ENCODE peak calls at places on chromosomes 5 and 9, in five cellular contexts. T, G, O, Q and S are unnamed samples.

GRCh38 chr5:140116716-140117115 is 2.8 kb downstream of the PURA start:
- DNase-seq in G (no peak), T (peak), O (no peak), Q (no peak), S (no peak)

GRCh38 chr9:132193227-132194110 is 31.6 kb downstream of the NTNG2 start:
- DNase-seq in T (no peak), Q (no peak), O (no peak), G (no peak), S (no peak)

GRCh38 chr9:125462766-125463384 is 201.2 kb downstream of the GAPVD1 start:
- DNase-seq in Q (no peak), G (no peak), O (no peak), T (no peak), S (no peak)

GRCh38 chr5:85140471-85140870 is 755.8 kb upstream of the EDIL3 start:
- DNase-seq in Q (no peak), G (no peak), T (no peak), O (no peak), S (no peak)

GRCh38 chr9:96686638-96687335 is 31.7 kb upstream of the PRXL2C start:
- DNase-seq in Q (no peak), T (peak), G (no peak), O (peak), S (no peak)

GRCh38 chr5:138179277-138179857 is 455 bp downstream of the KIF20A start:
- DNase-seq in Q (peak), G (no peak), O (no peak), T (peak), S (peak)

GRCh38 chr5:132364319-132364718 is 5.2 kb upstream of the SLC22A5 start:
- DNase-seq in T (peak), G (no peak), O (peak), Q (no peak), S (no peak)

GRCh38 chr9:129619787-129620668 is 873 bp downstream of the C9orf50 start:
- DNase-seq in Q (no peak), G (no peak), O (no peak), T (peak), S (peak)

GRCh38 chr9:83432104-83432627 is 106.0 kb downstream of the FRMD3 start:
- DNase-seq in T (peak), G (no peak), O (no peak), Q (no peak), S (peak)

GRCh38 chr5:5939724-5940370 is 438.5 kb downstream of the MED10 start:
- DNase-seq in O (no peak), T (no peak), G (no peak), Q (no peak), S (no peak)

GRCh38 chr9:95511952-95512750 is 4.6 kb downstream of the PTCH1 start:
- DNase-seq in T (peak), O (no peak), G (no peak), Q (no peak), S (peak)

GRCh38 chr9:131578778-131579504 is 33.6 kb downstream of the PRRT1B start:
- DNase-seq in O (no peak), Q (no peak), G (no peak), T (no peak), S (no peak)

GRCh38 chr9:133683494-133684460 is 47.6 kb downstream of the DBH start:
- DNase-seq in G (no peak), O (peak), Q (no peak), T (peak), S (no peak)

GRCh38 chr9:33752130-33752637 is 43.2 kb upstream of the PRSS3 start:
- DNase-seq in T (no peak), O (no peak), Q (no peak), G (no peak), S (peak)

GRCh38 chr9:73806876-73807275 is 655.2 kb downstream of the ANXA1 start:
- DNase-seq in G (no peak), O (no peak), Q (no peak), T (no peak), S (no peak)

GRCh38 chr9:72150653-72151052 is 1.4 kb downstream of the GDA start:
- DNase-seq in T (no peak), Q (no peak), G (no peak), O (no peak), S (no peak)

GRCh38 chr5:140041099-140041491 is 2.0 kb downstream of the NRG2 start:
- DNase-seq in Q (no peak), G (no peak), O (no peak), T (no peak), S (no peak)

GRCh38 chr5:122774861-122775712 is at the start of gene SNX2:
- DNase-seq in Q (peak), T (peak), G (peak), O (peak), S (peak)

GRCh38 chr9:104110509-104110908 is 16.4 kb downstream of the SMC2 start:
- DNase-seq in O (no peak), G (no peak), T (no peak), Q (no peak), S (no peak)

GRCh38 chr5:168793844-168794837 is 215.0 kb upstream of the PANK3 start:
- DNase-seq in T (peak), G (no peak), Q (no peak), O (peak), S (no peak)

GRCh38 chr9:133708770-133709611 is 29.2 kb downstream of the SARDH start:
- DNase-seq in Q (no peak), O (no peak), T (no peak), G (no peak), S (peak)

GRCh38 chr9:97889941-97890557 is 32.3 kb downstream of the TRMO start:
- DNase-seq in O (no peak), G (no peak), Q (peak), T (peak), S (peak)

GRCh38 chr5:180074462-180074861 is 2.9 kb upstream of the RNF130 start:
- DNase-seq in G (no peak), T (no peak), O (no peak), Q (no peak), S (no peak)

GRCh38 chr5:41871866-41872265 is 1.6 kb upstream of the OXCT1 start:
- DNase-seq in G (no peak), T (peak), O (no peak), Q (no peak), S (no peak)

GRCh38 chr9:99103505-99103904 is 1.4 kb upstream of the TGFBR1 start:
- DNase-seq in G (no peak), Q (no peak), O (no peak), T (peak), S (peak)

GRCh38 chr9:133347515-133347984 is 381 bp downstream of the MED22 start:
- DNase-seq in Q (peak), O (no peak), T (peak), G (no peak), S (peak)

DNA sequence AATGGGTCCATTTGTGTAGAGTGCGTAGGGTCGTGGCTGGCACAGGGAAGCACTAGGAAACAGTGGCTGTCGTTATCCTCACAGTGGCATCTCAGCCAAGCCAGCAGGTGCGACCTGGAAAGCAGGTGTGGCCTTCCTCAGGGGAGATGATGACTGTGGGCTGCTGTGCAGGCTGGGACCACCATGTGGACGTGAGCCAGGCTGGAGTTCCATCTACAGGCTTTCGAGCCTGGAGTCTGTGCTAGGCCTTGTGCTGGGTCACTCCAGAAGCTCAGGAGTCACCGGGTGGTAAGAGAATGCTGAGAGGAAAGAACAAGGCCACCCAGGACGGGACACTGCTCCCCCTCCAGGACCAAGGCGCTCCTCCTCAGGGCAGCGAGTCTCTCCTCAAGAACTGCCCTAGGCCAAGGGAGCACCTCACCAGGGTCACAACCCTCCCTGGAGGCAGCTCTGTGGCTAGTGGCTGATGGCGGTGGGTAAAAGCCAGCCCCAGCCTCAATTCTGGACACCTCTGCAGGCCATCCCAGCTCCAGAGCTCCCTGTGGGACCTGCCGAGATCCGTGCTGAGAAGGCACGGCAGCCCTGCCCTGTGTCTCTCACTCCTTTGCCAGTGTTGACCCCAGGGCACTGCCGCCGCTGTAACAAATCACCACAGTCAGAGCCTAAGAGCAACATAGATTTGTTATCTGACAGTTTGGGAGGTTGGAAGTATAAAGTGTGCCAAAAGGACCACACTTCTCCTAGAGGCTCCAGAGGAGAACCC is 36.0 kb downstream of the WHRN start:
- DNase-seq in Q (no peak), O (no peak), G (no peak), T (no peak), S (no peak)
- H3K4me3 ChIP-seq in Q (no peak), O (no peak), G (no peak), T (no peak), S (no peak)

GRCh38 chr9:136854842-136855460 is 2.8 kb downstream of the MAMDC4 start:
- DNase-seq in O (no peak), Q (no peak), T (no peak), G (no peak), S (no peak)
- H3K27ac ChIP-seq in O (no peak), Q (no peak), T (no peak), G (no peak), S (no peak)

GRCh38 chr9:136151214-136151804 is 32.6 kb upstream of the TMEM250 start:
- DNase-seq in Q (no peak), G (no peak), O (no peak), T (no peak), S (no peak)

GRCh38 chr9:136153381-136154065 is 34.8 kb upstream of the TMEM250 start:
- DNase-seq in O (no peak), Q (no peak), T (no peak), G (no peak), S (no peak)

GRCh38 chr9:136152543-136152866 is 33.8 kb upstream of the TMEM250 start:
- DNase-seq in Q (no peak), T (no peak), G (no peak), O (no peak), S (no peak)

GRCh38 chr9:136152931-136153330 is 34.3 kb upstream of the TMEM250 start:
- DNase-seq in G (no peak), Q (no peak), T (no peak), O (no peak), S (no peak)

GRCh38 chr9:136151848-136152542 is 33.3 kb upstream of the TMEM250 start:
- DNase-seq in Q (no peak), G (no peak), O (no peak), T (no peak), S (no peak)
- H3K4me3 ChIP-seq in Q (no peak), G (no peak), O (no peak), T (no peak), S (no peak)

DNA sequence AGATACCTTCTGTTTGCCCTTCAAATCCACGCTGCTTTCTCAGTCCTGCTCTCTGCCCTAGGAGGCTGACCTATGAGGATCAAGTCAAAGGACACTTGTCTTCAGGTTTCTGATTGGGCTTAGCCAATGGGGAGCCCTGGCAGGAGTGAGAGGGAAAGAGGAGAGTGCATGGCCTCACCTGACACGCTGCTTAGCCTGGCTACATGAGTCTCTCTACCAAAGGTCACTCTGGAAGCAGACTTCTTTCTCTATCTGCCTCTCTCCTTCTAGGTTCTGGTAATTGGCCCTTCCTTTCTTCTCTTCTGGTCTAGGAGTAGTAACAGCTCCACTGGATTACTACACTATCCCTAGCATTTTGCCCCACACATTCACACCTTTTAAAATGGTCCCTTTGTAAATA is 13.1 kb downstream of the ARSB start:
- DNase-seq in G (no peak), T (no peak), Q (no peak), O (no peak), S (no peak)
- H3K27ac ChIP-seq in G (no peak), T (no peak), Q (no peak), O (no peak), S (no peak)

DNA sequence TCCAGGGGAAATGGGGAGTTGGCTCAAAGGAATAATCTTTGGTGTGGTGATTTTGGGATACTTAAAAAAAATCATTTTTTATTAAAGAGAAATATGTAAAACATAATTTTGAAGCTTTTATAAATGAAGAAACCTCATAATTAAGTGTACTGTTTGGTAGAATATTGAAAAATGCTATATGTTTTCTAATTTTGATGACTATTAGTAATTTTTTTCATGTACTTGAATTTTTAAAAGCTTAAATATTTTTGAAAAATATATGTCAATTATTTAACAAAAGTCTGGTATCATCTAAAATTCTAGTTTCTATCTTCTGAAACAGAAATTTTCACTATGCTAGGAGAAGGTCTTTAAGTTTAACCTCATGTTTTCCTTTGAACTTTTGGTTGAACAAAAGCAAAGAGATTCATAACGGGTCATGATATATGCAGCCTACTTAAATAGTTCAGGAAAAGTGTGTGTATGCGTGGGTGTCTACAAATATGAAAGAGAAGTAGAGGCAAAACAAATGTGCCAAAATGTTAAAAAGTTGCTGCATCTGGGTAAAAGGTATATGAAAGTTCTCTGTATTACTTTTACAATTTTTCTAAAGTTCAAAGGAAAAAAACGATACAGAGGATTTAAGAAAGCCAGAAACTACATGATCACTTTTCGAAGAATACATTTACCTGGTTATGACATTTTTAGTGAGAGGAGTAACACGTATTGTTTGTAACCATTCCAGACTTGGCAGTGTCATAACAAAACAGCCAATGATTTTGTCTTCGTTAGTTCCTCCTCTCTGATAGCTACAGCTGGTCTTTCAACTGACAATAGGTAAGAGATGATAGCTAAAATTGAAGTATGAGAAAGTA is 117.3 kb upstream of the TNFAIP8 start:
- DNase-seq in O (no peak), T (no peak), Q (no peak), G (no peak), S (no peak)
- H3K4me3 ChIP-seq in O (no peak), T (no peak), Q (no peak), G (no peak), S (no peak)

DNA sequence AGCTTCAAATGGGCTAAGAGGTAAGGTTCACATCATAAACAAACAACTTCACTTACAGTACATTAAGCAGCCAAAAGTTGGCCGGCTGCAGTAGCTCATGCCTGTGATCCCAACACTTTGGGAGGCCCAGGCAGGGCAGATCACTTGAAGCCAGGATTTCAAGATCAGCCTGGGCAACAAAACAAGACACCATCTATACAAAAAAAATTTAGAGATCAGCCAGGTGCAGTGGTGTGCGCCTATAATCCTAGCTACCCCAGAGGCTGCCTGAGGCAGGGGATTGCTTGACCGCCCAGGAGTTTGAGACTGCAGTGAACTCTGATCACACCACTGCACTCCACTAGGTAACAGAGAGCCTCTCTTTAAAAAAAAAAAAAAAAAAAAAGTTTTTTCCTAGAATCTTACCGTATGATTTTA is 16.9 kb downstream of the UBTD2 start:
- DNase-seq in G (no peak), T (no peak), Q (no peak), O (no peak), S (no peak)
- H3K27ac ChIP-seq in G (no peak), T (no peak), Q (no peak), O (no peak), S (no peak)

GRCh38 chr9:79765466-79765865 is 193.7 kb downstream of the TLE4 start:
- DNase-seq in T (no peak), O (no peak), G (no peak), Q (no peak), S (no peak)
- H3K4me3 ChIP-seq in T (no peak), O (no peak), G (no peak), Q (no peak), S (no peak)

DNA sequence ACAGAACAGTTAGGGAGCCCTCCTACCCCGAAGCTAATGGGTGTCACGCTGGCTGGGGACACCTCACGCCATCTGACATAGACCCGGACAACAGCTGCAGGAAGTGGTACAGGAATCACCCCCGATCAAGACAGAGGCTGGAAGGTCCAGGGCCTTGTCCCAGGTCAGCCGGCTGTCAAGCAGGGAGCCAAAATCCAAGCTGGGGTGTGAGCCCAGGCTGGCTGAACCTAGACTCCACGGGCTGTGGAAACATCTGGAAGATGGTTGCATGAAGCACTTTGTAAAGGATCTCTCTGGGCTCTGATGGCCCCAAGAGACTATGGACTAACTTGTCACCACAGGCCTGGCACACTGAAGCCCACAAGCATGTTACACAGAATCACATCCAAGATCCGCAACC is 68.9 kb upstream of the STXBP1 start:
- DNase-seq in G (no peak), O (no peak), T (no peak), Q (no peak), S (peak)
- H3K27ac ChIP-seq in G (peak), O (peak), T (peak), Q (no peak), S (peak)

GRCh38 chr5:43396762-43397304 is 15.4 kb downstream of the CCL28 start:
- DNase-seq in O (no peak), T (peak), Q (peak), G (no peak), S (no peak)
- H3K4me3 ChIP-seq in O (peak), T (peak), Q (peak), G (peak), S (no peak)

DNA sequence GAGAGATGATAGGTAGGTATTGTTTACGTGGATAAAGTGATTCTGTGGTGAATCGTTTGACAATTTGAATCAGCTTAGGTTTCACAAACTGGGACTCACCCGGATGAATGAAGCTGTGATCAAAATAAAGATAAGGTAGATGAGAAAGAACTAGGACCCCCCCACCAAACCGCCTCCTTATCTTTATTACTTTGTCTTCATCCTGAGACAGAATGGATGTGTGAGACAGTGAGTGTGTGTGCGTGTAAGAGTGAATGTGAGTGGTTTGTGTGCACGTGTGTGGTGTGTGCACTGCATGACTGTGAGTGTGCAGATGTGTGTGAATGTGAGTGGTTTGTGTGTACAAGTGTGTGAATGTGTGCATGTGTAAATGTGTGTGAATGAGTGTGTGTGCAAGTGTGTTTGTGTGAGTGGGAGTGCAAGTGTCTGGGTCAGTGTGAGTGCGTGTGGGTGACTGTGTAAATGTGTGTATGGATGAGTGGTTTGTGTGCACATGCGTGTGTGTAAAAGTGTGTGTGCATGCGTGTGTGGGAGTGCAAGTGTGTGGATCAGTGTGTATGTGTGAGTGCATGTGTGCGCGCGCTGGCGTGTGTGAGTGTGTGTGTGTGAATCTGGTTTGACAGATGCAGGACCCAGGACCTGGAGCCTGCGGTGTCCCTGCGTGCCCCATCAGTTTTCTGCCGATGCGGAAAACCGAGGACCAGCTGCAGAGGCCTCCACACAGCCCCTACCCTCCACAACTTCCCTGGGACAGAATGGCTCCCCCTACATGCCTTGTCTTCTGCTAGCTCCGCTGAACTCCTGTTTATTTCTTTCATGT is 11.4 kb upstream of the ENG start:
- DNase-seq in O (no peak), G (no peak), T (no peak), Q (no peak), S (no peak)
- H3K27ac ChIP-seq in O (no peak), G (no peak), T (no peak), Q (no peak), S (no peak)